ENCODE peak calls at places on chromosome 19, in five cellular contexts. One of them, this sample, is unnamed.

GRCh38 chr19:41882568-41883462 is at the start of gene ARHGEF1:
- DNase-seq in GM12891: no peak
- DNase-seq in H1: peak; percentile 66
- DNase-seq in K562: peak; percentile 93
- DNase-seq in SK-N-SH: peak; percentile 89
- DNase-seq in this sample: peak; percentile 68

GRCh38 chr19:45515807-45516401 is 8.6 kb downstream of the VASP start:
- DNase-seq in GM12891: no peak
- DNase-seq in H1: no peak
- DNase-seq in K562: peak; percentile 15
- DNase-seq in SK-N-SH: no peak
- DNase-seq in this sample: no peak

GRCh38 chr19:42066075-42066754 is 3.8 kb downstream of the GRIK5 start:
- DNase-seq in GM12891: no peak
- DNase-seq in H1: peak; percentile 54
- DNase-seq in K562: peak; percentile 83
- DNase-seq in SK-N-SH: peak; percentile 97
- DNase-seq in this sample: no peak

GRCh38 chr19:18108897-18109296 is 11.3 kb downstream of the MAST3 start:
- DNase-seq in GM12891: no peak
- DNase-seq in H1: no peak
- DNase-seq in K562: no peak
- DNase-seq in SK-N-SH: no peak
- DNase-seq in this sample: no peak

GRCh38 chr19:53642381-53643099 is 10.7 kb downstream of the DPRX start:
- DNase-seq in GM12891: no peak
- DNase-seq in H1: no peak
- DNase-seq in K562: no peak
- DNase-seq in SK-N-SH: no peak
- DNase-seq in this sample: no peak

GRCh38 chr19:11324748-11325389 is 14.6 kb downstream of the RAB3D start:
- DNase-seq in GM12891: no peak
- DNase-seq in H1: no peak
- DNase-seq in K562: no peak
- DNase-seq in SK-N-SH: peak; percentile 19
- DNase-seq in this sample: no peak

GRCh38 chr19:8336665-8337064 is 6.4 kb downstream of the KANK3 start:
- DNase-seq in GM12891: no peak
- DNase-seq in H1: no peak
- DNase-seq in K562: no peak
- DNase-seq in SK-N-SH: no peak
- DNase-seq in this sample: no peak

GRCh38 chr19:42023121-42023942 is 29.3 kb upstream of the ATP1A3 start:
- DNase-seq in GM12891: no peak
- DNase-seq in H1: peak; percentile 84
- DNase-seq in K562: peak; percentile 60
- DNase-seq in SK-N-SH: peak; percentile 63
- DNase-seq in this sample: no peak

GRCh38 chr19:53915000-53915399 is 5.9 kb downstream of the CACNG7 start:
- DNase-seq in GM12891: no peak
- DNase-seq in H1: peak; percentile 91
- DNase-seq in K562: peak; percentile 86
- DNase-seq in SK-N-SH: peak; percentile 76
- DNase-seq in this sample: no peak

GRCh38 chr19:2495651-2496316 is 19.9 kb downstream of the GADD45B start:
- DNase-seq in GM12891: no peak
- DNase-seq in H1: no peak
- DNase-seq in K562: no peak
- DNase-seq in SK-N-SH: no peak
- DNase-seq in this sample: peak; percentile 8

GRCh38 chr19:28940751-28941500 is 272.0 kb downstream of the UQCRFS1 start:
- DNase-seq in GM12891: no peak
- DNase-seq in H1: no peak
- DNase-seq in K562: no peak
- DNase-seq in SK-N-SH: no peak
- DNase-seq in this sample: no peak

GRCh38 chr19:48708471-48708870 is 11.1 kb downstream of the MAMSTR start:
- DNase-seq in GM12891: no peak
- DNase-seq in H1: peak; percentile 51
- DNase-seq in K562: no peak
- DNase-seq in SK-N-SH: no peak
- DNase-seq in this sample: no peak

GRCh38 chr19:54430306-54431254 is 15.3 kb downstream of the TTYH1 start:
- DNase-seq in GM12891: no peak
- DNase-seq in H1: peak; percentile 94
- DNase-seq in K562: peak; percentile 84
- DNase-seq in SK-N-SH: peak; percentile 86
- DNase-seq in this sample: peak; percentile 56

GRCh38 chr19:1882089-1882785 is 3.1 kb downstream of the ABHD17A start:
- DNase-seq in GM12891: no peak
- DNase-seq in H1: no peak
- DNase-seq in K562: no peak
- DNase-seq in SK-N-SH: no peak
- DNase-seq in this sample: no peak

GRCh38 chr19:52981329-52981728 is 18.6 kb upstream of the ZNF816 start:
- DNase-seq in GM12891: no peak
- DNase-seq in H1: no peak
- DNase-seq in K562: no peak
- DNase-seq in SK-N-SH: no peak
- DNase-seq in this sample: no peak

GRCh38 chr19:19774354-19775033 is 41.6 kb upstream of the ZNF14 start:
- DNase-seq in GM12891: no peak
- DNase-seq in H1: no peak
- DNase-seq in K562: no peak
- DNase-seq in SK-N-SH: no peak
- DNase-seq in this sample: no peak

GRCh38 chr19:9793051-9793591 is 24.6 kb upstream of the ZNF846 start:
- DNase-seq in GM12891: no peak
- DNase-seq in H1: no peak
- DNase-seq in K562: no peak
- DNase-seq in SK-N-SH: no peak
- DNase-seq in this sample: no peak

GRCh38 chr19:11324079-11324661 is 15.3 kb downstream of the RAB3D start:
- DNase-seq in GM12891: peak; percentile 58
- DNase-seq in H1: no peak
- DNase-seq in K562: no peak
- DNase-seq in SK-N-SH: peak; percentile 91
- DNase-seq in this sample: no peak

GRCh38 chr19:41299046-41299754 is 10.8 kb upstream of the CCDC97 start:
- DNase-seq in GM12891: no peak
- DNase-seq in H1: no peak
- DNase-seq in K562: no peak
- DNase-seq in SK-N-SH: no peak
- DNase-seq in this sample: no peak

GRCh38 chr19:10681658-10682057 is 19.6 kb upstream of the QTRT1 start:
- DNase-seq in GM12891: no peak
- DNase-seq in H1: no peak
- DNase-seq in K562: no peak
- DNase-seq in SK-N-SH: no peak
- DNase-seq in this sample: no peak

GRCh38 chr19:58572026-58572817 is 913 bp downstream of the MZF1 start:
- DNase-seq in GM12891: no peak
- DNase-seq in H1: no peak
- DNase-seq in K562: no peak
- DNase-seq in SK-N-SH: no peak
- DNase-seq in this sample: no peak

GRCh38 chr19:45505151-45505995 is 1.9 kb upstream of the VASP start:
- DNase-seq in GM12891: no peak
- DNase-seq in H1: no peak
- DNase-seq in K562: no peak
- DNase-seq in SK-N-SH: no peak
- DNase-seq in this sample: no peak

GRCh38 chr19:46755077-46755852 is 9.0 kb upstream of the STRN4 start:
- DNase-seq in GM12891: no peak
- DNase-seq in H1: no peak
- DNase-seq in K562: no peak
- DNase-seq in SK-N-SH: no peak
- DNase-seq in this sample: no peak

GRCh38 chr19:18590273-18591272 is 2.0 kb downstream of the REX1BD start:
- DNase-seq in GM12891: no peak
- DNase-seq in H1: peak; percentile 94
- DNase-seq in K562: peak; percentile 70
- DNase-seq in SK-N-SH: peak; percentile 89
- DNase-seq in this sample: no peak

GRCh38 chr19:49212302-49212701 is 54.7 kb downstream of the TRPM4 start:
- DNase-seq in GM12891: no peak
- DNase-seq in H1: no peak
- DNase-seq in K562: no peak
- DNase-seq in SK-N-SH: no peak
- DNase-seq in this sample: no peak

GRCh38 chr19:45200614-45201013 is 22.0 kb downstream of the BLOC1S3 start:
- DNase-seq in GM12891: no peak
- DNase-seq in H1: peak; percentile 69
- DNase-seq in K562: no peak
- DNase-seq in SK-N-SH: no peak
- DNase-seq in this sample: no peak

GRCh38 chr19:30662211-30662861 is 290.2 kb downstream of the ZNF536 start:
- DNase-seq in GM12891: no peak
- DNase-seq in H1: no peak
- DNase-seq in K562: no peak
- DNase-seq in SK-N-SH: no peak
- DNase-seq in this sample: no peak

GRCh38 chr19:39966617-39967016 is 4.3 kb upstream of the PSMC4 start:
- DNase-seq in GM12891: no peak
- DNase-seq in H1: no peak
- DNase-seq in K562: no peak
- DNase-seq in SK-N-SH: no peak
- DNase-seq in this sample: no peak
- TF ChIP-seq TAF1 in GM12891: no peak
- TF ChIP-seq TAF1 in H1: no peak
- TF ChIP-seq TAF1 in K562: no peak
- TF ChIP-seq TAF1 in SK-N-SH: no peak
- TF ChIP-seq TAF1 in this sample: no peak

GRCh38 chr19:4134351-4134750 is 10.4 kb upstream of the MAP2K2 start:
- DNase-seq in GM12891: no peak
- DNase-seq in H1: no peak
- DNase-seq in K562: no peak
- DNase-seq in SK-N-SH: no peak
- DNase-seq in this sample: no peak

GRCh38 chr19:4136680-4137088 is 12.8 kb upstream of the MAP2K2 start:
- DNase-seq in GM12891: no peak
- DNase-seq in H1: no peak
- DNase-seq in K562: no peak
- DNase-seq in SK-N-SH: no peak
- DNase-seq in this sample: no peak

DNA sequence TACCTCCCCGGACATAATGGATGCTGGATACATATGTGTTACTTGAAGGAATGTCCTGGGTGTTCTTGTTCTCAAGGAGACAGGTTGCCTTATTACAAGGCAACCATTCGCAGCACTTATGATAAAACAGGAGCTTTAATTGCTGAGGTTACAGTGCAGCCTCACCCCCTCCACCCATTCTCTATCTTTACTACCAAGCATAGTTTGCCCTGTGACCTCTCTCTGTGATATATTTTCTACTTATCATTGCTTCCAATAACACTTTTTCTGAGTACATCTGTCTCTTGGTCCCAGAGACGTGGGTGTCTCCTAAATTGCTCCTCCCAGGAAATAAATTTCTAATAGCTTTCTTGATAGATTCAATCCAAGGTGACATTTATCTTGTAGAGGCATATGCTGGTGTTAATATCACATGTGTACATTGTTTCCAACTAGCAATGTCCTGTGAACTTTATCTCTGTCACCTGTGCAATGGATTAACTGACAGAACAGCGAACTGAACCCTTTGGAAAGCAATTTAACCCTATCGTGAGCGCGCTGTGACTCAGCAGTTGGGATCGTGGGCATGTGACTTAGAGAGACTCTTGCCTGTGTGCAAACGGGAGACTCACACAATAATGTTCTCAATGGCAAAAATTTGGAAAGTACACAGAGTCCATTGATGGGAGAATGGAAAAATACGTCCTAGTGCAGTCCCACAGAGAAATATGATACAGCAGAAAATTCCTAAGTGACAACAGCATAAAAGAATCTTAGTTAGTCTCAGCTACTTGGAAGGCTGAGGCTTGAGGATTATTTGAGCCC is 6.9 kb upstream of the MAP2K2 start:
- DNase-seq in GM12891: no peak
- DNase-seq in H1: no peak
- DNase-seq in K562: peak; percentile 63
- DNase-seq in SK-N-SH: no peak
- DNase-seq in this sample: no peak
- TF ChIP-seq TAF1 in GM12891: no peak
- TF ChIP-seq TAF1 in H1: no peak
- TF ChIP-seq TAF1 in K562: no peak
- TF ChIP-seq TAF1 in SK-N-SH: no peak
- TF ChIP-seq TAF1 in this sample: no peak

GRCh38 chr19:33467851-33468250 is 53.7 kb downstream of the PEPD start:
- DNase-seq in GM12891: no peak
- DNase-seq in H1: no peak
- DNase-seq in K562: no peak
- DNase-seq in SK-N-SH: no peak
- DNase-seq in this sample: no peak
- TF ChIP-seq TAF1 in GM12891: no peak
- TF ChIP-seq TAF1 in H1: no peak
- TF ChIP-seq TAF1 in K562: no peak
- TF ChIP-seq TAF1 in SK-N-SH: no peak
- TF ChIP-seq TAF1 in this sample: no peak

GRCh38 chr19:38702278-38702677 is 42.0 kb downstream of the CAPN12 start:
- DNase-seq in GM12891: no peak
- DNase-seq in H1: no peak
- DNase-seq in K562: no peak
- DNase-seq in SK-N-SH: no peak
- DNase-seq in this sample: no peak
- TF ChIP-seq TAF1 in GM12891: no peak
- TF ChIP-seq TAF1 in H1: no peak
- TF ChIP-seq TAF1 in K562: no peak
- TF ChIP-seq TAF1 in SK-N-SH: no peak
- TF ChIP-seq TAF1 in this sample: no peak

DNA sequence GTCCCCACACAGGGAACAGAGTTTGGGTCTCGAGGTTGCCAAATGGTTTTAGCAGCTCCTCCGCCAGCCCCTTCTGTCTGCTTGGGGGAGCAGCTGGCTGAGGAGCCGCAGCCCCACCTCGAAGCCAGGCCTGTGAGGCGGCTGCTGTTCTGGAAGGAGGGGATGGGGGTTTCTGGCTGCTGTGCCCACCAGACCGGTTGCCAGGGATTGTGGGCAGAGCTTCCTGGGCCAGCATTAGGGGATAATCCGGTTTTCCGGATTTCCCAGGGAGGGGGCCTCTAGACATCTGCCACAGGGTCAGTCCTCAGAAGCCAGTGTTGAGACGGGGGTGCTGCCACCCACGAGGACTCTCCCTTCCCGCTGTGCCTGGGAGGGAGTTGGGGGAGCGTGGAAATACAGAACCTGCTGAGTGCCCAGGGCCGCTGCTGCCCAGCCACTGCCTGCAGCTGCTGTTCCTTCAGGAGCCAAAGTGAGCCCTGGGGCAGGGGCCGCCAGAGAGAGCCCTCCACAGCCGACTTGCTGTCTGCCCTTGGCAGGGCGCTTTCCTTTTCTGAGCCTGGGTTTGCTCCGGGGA is 2.0 kb downstream of the CDC34 start:
- DNase-seq in GM12891: no peak
- DNase-seq in H1: no peak
- DNase-seq in K562: no peak
- DNase-seq in SK-N-SH: no peak
- DNase-seq in this sample: no peak
- TF ChIP-seq TAF1 in GM12891: no peak
- TF ChIP-seq TAF1 in H1: no peak
- TF ChIP-seq TAF1 in K562: no peak
- TF ChIP-seq TAF1 in SK-N-SH: no peak
- TF ChIP-seq TAF1 in this sample: no peak

GRCh38 chr19:36986131-36986530 is 70.0 kb downstream of the ZNF568 start:
- DNase-seq in GM12891: no peak
- DNase-seq in H1: no peak
- DNase-seq in K562: no peak
- DNase-seq in SK-N-SH: no peak
- DNase-seq in this sample: no peak
- TF ChIP-seq TAF1 in GM12891: no peak
- TF ChIP-seq TAF1 in H1: no peak
- TF ChIP-seq TAF1 in K562: no peak
- TF ChIP-seq TAF1 in SK-N-SH: no peak
- TF ChIP-seq TAF1 in this sample: no peak